ENCODE peak calls at places on chromosomes 6 and 20, in nine cellular contexts. X is HS-27A, R is hippocampal formation, K is C1 segment of cervical spinal cord, L is MM.1S, S is GM12891, W is germinal center, A is right atrium auricular region, V is psoas muscle. Y is an unnamed sample.

GRCh38 chr20:43325926-43326325 is 131.8 kb upstream of the SRSF6 start:
- DNase-seq in X (no peak), R (no peak), K (no peak), L (no peak), S (no peak), W (no peak), A (no peak), V (no peak), Y (no peak)

GRCh38 chr6:83292900-83293843 is 100.0 kb downstream of the RWDD2A start:
- DNase-seq in X (no peak), R (no peak), K (no peak), L (peak; percentile 50), S (no peak), W (no peak), A (no peak), V (no peak), Y (peak; percentile 3)

GRCh38 chr20:3712279-3712873 is at the start of gene SIGLEC1:
- DNase-seq in X (no peak), R (no peak), K (peak; percentile 19), L (no peak), S (no peak), W (no peak), A (peak; percentile 70), V (peak; percentile 79), Y (no peak)

GRCh38 chr20:62403331-62403730 is 3.8 kb downstream of the CABLES2 start:
- DNase-seq in X (no peak), R (no peak), K (no peak), L (no peak), S (no peak), W (no peak), A (no peak), V (no peak), Y (no peak)

GRCh38 chr6:159691963-159692287 is 1.1 kb downstream of the SOD2 start:
- DNase-seq in X (no peak), R (no peak), K (no peak), L (no peak), S (no peak), W (no peak), A (no peak), V (no peak), Y (no peak)

GRCh38 chr20:62993856-62994494 is 12.8 kb downstream of the BHLHE23 start:
- DNase-seq in X (no peak), R (no peak), K (no peak), L (no peak), S (no peak), W (no peak), A (no peak), V (no peak), Y (no peak)

GRCh38 chr6:79420054-79420453 is 117.2 kb downstream of the LCA5 start:
- DNase-seq in X (no peak), R (peak; percentile 86), K (no peak), L (no peak), S (no peak), W (no peak), A (no peak), V (no peak), Y (no peak)

GRCh38 chr6:38997128-38997761 is 51.3 kb upstream of the GLP1R start:
- DNase-seq in X (no peak), R (no peak), K (no peak), L (no peak), S (peak; percentile 15), W (peak; percentile 19), A (no peak), V (no peak), Y (no peak)

GRCh38 chr6:159691133-159691962 is 1.7 kb downstream of the SOD2 start:
- DNase-seq in X (no peak), R (peak; percentile 76), K (no peak), L (peak; percentile 37), S (peak; percentile 11), W (peak; percentile 57), A (no peak), V (no peak), Y (peak; percentile 89)

GRCh38 chr6:144094731-144095133 is 641 bp downstream of the SF3B5 start:
- DNase-seq in X (no peak), R (no peak), K (no peak), L (no peak), S (no peak), W (no peak), A (no peak), V (no peak), Y (no peak)

GRCh38 chr6:144953552-144954240 is 668.6 kb downstream of the UTRN start:
- DNase-seq in X (peak; percentile 95), R (no peak), K (no peak), L (no peak), S (no peak), W (no peak), A (no peak), V (no peak), Y (peak; percentile 76)

GRCh38 chr6:166415306-166415705 is 32.6 kb upstream of the MPC1 start:
- DNase-seq in X (no peak), R (no peak), K (no peak), L (no peak), S (no peak), W (no peak), A (no peak), V (no peak), Y (no peak)

GRCh38 chr6:43742285-43742684 is 27.7 kb upstream of the VEGFA start:
- DNase-seq in X (no peak), R (no peak), K (no peak), L (no peak), S (no peak), W (no peak), A (no peak), V (no peak), Y (no peak)

GRCh38 chr6:43772571-43773049 is 2.6 kb downstream of the VEGFA start:
- DNase-seq in X (peak; percentile 12), R (peak; percentile 7), K (no peak), L (peak; percentile 35), S (no peak), W (no peak), A (no peak), V (peak; percentile 80), Y (peak; percentile 17)

GRCh38 chr6:6610031-6610591 is 21.6 kb downstream of the LY86 start:
- DNase-seq in X (no peak), R (no peak), K (no peak), L (peak; percentile 86), S (peak; percentile 53), W (peak; percentile 77), A (no peak), V (no peak), Y (no peak)

GRCh38 chr20:23092861-23093543 is 6.9 kb upstream of the CD93 start:
- DNase-seq in X (no peak), R (no peak), K (no peak), L (no peak), S (no peak), W (no peak), A (no peak), V (no peak), Y (no peak)

GRCh38 chr20:49281059-49281912 is 3.4 kb upstream of the ZNFX1 start:
- DNase-seq in X (no peak), R (no peak), K (no peak), L (no peak), S (no peak), W (no peak), A (no peak), V (no peak), Y (no peak)

GRCh38 chr6:11712760-11713159 is 65.8 kb downstream of the ADTRP start:
- DNase-seq in X (no peak), R (no peak), K (no peak), L (no peak), S (no peak), W (no peak), A (peak; percentile 62), V (peak; percentile 57), Y (peak; percentile 42)

GRCh38 chr20:56554869-56555268 is 21.8 kb downstream of the FAM209B start:
- DNase-seq in X (peak; percentile 83), R (peak; percentile 67), K (no peak), L (peak; percentile 97), S (peak; percentile 31), W (peak; percentile 42), A (no peak), V (no peak), Y (peak; percentile 96)

GRCh38 chr6:168157272-168158007 is 78.4 kb upstream of the FRMD1 start:
- DNase-seq in X (no peak), R (no peak), K (no peak), L (no peak), S (no peak), W (no peak), A (peak; percentile 55), V (no peak), Y (no peak)

GRCh38 chr6:144543006-144543871 is 258.1 kb downstream of the UTRN start:
- DNase-seq in X (peak; percentile 17), R (no peak), K (no peak), L (no peak), S (no peak), W (no peak), A (no peak), V (no peak), Y (no peak)

GRCh38 chr6:34305982-34306702 is 57.3 kb upstream of the SMIM29 start:
- DNase-seq in X (no peak), R (peak; percentile 55), K (no peak), L (no peak), S (no peak), W (no peak), A (no peak), V (no peak), Y (peak; percentile 70)

GRCh38 chr6:155710704-155711103 is 255.1 kb upstream of the NOX3 start:
- DNase-seq in X (no peak), R (no peak), K (no peak), L (no peak), S (no peak), W (no peak), A (no peak), V (no peak), Y (no peak)

GRCh38 chr6:125748534-125749111 is 809 bp upstream of the HEY2 start:
- DNase-seq in X (no peak), R (no peak), K (peak; percentile 73), L (no peak), S (no peak), W (no peak), A (no peak), V (no peak), Y (peak; percentile 4)

GRCh38 chr6:41780623-41781301 is at the start of gene PRICKLE4:
- DNase-seq in X (no peak), R (no peak), K (no peak), L (no peak), S (no peak), W (peak; percentile 43), A (peak; percentile 75), V (peak; percentile 66), Y (no peak)

GRCh38 chr20:31330893-31331292 is 22.5 kb upstream of the DEFB116 start:
- DNase-seq in X (no peak), R (no peak), K (no peak), L (no peak), S (no peak), W (no peak), A (no peak), V (no peak), Y (no peak)

GRCh38 chr20:7742479-7742878 is 197.8 kb downstream of the HAO1 start:
- DNase-seq in X (peak; percentile 76), R (no peak), K (no peak), L (no peak), S (no peak), W (no peak), A (no peak), V (no peak), Y (peak; percentile 50)

GRCh38 chr6:69825904-69826303 is 29.1 kb upstream of the LMBRD1 start:
- DNase-seq in X (no peak), R (no peak), K (no peak), L (no peak), S (no peak), W (no peak), A (no peak), V (no peak), Y (peak; percentile 55)

GRCh38 chr6:5412017-5412416 is 150.7 kb downstream of the FARS2 start:
- DNase-seq in X (no peak), R (no peak), K (no peak), L (no peak), S (no peak), W (no peak), A (no peak), V (no peak), Y (no peak)

GRCh38 chr6:43891072-43891870 is 121.3 kb downstream of the VEGFA start:
- DNase-seq in X (no peak), R (no peak), K (no peak), L (no peak), S (no peak), W (no peak), A (no peak), V (peak; percentile 36), Y (no peak)

GRCh38 chr6:79666633-79667032 is 35.5 kb downstream of the SH3BGRL2 start:
- DNase-seq in X (no peak), R (no peak), K (no peak), L (no peak), S (no peak), W (no peak), A (no peak), V (no peak), Y (no peak)

Y was measured in fibroblast of gingiva.